ENCODE peak calls at places on chromosomes 7 and 10, in four cellular contexts. F is GM12878, Q is HCT116, I is K562. X is an unnamed sample.

GRCh38 chr7:129213828-129214227 is 11.0 kb upstream of the AHCYL2 start:
- DNase-seq in F (no peak), Q (no peak), I (peak), X (no peak)

GRCh38 chr10:1141261-1141660 is 85.1 kb downstream of the WDR37 start:
- DNase-seq in F (no peak), Q (no peak), I (no peak), X (no peak)

GRCh38 chr7:2243483-2243840 is 1.4 kb downstream of the NUDT1 start:
- DNase-seq in F (no peak), Q (no peak), I (no peak), X (no peak)

GRCh38 chr10:86295791-86296190 is 70.8 kb downstream of the GRID1 start:
- DNase-seq in F (no peak), Q (no peak), I (no peak), X (no peak)

GRCh38 chr10:79070611-79071534 is 2.1 kb downstream of the ZMIZ1 start:
- DNase-seq in F (no peak), Q (no peak), I (no peak), X (no peak)

GRCh38 chr10:28463676-28464395 is 69.1 kb upstream of the WAC start:
- DNase-seq in F (no peak), Q (no peak), I (no peak), X (no peak)

GRCh38 chr10:47348138-47348651 is at the start of gene RBP3:
- DNase-seq in F (no peak), Q (no peak), I (no peak), X (no peak)

GRCh38 chr10:83862723-83863122 is 276.6 kb upstream of the GHITM start:
- DNase-seq in F (no peak), Q (no peak), I (no peak), X (no peak)

GRCh38 chr7:98282727-98283126 is 1.2 kb downstream of the BRI3 start:
- DNase-seq in F (no peak), Q (no peak), I (no peak), X (no peak)

GRCh38 chr10:6050801-6051445 is 11.2 kb downstream of the IL2RA start:
- DNase-seq in F (peak), Q (no peak), I (peak), X (peak)

GRCh38 chr10:82826132-82826531 is 951.1 kb downstream of the NRG3 start:
- DNase-seq in F (no peak), Q (no peak), I (no peak), X (no peak)

DNA sequence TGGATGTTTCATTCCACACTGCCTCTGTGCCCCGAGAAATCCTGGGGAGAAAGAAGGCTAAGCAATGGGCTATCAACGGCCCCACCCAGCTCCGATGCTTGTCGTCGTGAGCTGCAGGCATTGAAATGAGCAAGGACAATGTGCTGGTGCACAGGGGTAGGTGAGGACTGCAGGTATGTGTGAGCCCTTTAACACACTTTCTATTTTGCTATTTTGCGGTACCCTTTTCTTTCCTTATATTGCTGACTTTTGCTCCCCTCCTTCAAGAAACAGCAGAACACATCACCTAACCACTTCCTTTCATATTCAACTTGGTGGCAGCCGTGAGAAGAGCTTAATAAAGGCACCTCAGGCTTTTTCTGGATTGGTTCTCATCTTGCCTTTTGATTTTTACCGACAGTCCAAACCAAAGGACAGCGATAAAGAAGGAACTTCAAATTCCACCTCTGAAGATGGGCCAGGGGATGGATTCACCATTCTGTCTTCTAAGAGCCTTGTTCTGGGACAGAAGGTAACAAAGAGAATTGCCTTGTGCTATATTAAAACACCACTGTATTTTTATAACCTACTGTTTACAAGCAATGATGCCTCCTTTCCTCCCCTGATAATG is 39.2 kb downstream of the AIFM2 start:
- DNase-seq in F (no peak), Q (no peak), I (no peak), X (no peak)
- H3K27ac ChIP-seq in F (no peak), Q (no peak), I (no peak), X (no peak)

GRCh38 chr10:102090772-102091171 is 25.6 kb downstream of the HPS6 start:
- DNase-seq in F (no peak), Q (no peak), I (no peak), X (no peak)
- TF ChIP-seq SIN3A in F (no peak), Q (no peak), I (no peak), X (no peak)

GRCh38 chr10:130111848-130112180 is 1.2 kb upstream of the C10orf143 start:
- DNase-seq in F (no peak), Q (no peak), I (no peak), X (no peak)
- H3K27ac ChIP-seq in F (peak), Q (peak), I (peak), X (peak)

DNA sequence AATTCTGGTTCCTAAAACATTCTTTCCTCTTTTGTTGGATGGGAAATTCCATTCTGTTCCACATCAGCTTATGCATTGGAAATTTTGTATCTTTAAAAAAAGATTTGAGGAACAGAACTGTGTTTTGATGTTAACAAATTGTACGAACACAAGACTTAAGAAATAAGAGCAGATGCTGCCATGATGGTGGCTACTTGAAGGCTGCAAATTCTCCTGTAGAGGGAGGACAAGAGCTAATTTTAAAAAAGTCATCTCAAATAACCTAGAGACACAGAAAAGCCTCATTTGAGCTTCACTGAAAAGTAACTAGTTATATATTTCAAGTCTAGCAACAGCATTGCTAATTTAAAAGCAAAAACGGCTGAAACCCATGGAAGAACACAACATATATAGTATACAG is 29.8 kb downstream of the NDUFB2 start:
- DNase-seq in F (no peak), Q (peak), I (peak), X (no peak)
- TF ChIP-seq SIN3A in F (no peak), Q (no peak), I (no peak), X (no peak)

GRCh38 chr7:128097211-128097731 is 66.0 kb upstream of the LRRC4 start:
- DNase-seq in F (no peak), Q (no peak), I (no peak), X (no peak)
- H3K27ac ChIP-seq in F (no peak), Q (no peak), I (no peak), X (no peak)